ENCODE peak calls at places on chromosomes 12 and 14, in six cellular contexts. P is heart right ventricle, N is GM12865, E is brain microvascular endothelial cell, O is right lobe of liver, Q is GM20000. W is an unnamed sample.

GRCh38 chr12:77133566-77133965 is 68.2 kb upstream of the E2F7 start:
- DNase-seq in P (peak), N (peak), E (peak), O (no peak), Q (peak), W (no peak)

GRCh38 chr14:91303091-91303923 is 58.8 kb upstream of the GPR68 start:
- DNase-seq in P (peak), N (peak), E (no peak), O (no peak), Q (peak), W (no peak)

GRCh38 chr14:59278111-59278510 is 89.6 kb downstream of the DAAM1 start:
- DNase-seq in P (no peak), N (no peak), E (peak), O (no peak), Q (no peak), W (no peak)

GRCh38 chr14:101595887-101596721 is 34.8 kb downstream of the DIO3 start:
- DNase-seq in P (no peak), N (peak), E (no peak), O (no peak), Q (no peak), W (no peak)

GRCh38 chr14:92135269-92135668 is 13.5 kb downstream of the CPSF2 start:
- DNase-seq in P (no peak), N (peak), E (no peak), O (no peak), Q (no peak), W (no peak)

GRCh38 chr14:61561657-61562276 is 133.5 kb upstream of the HIF1A start:
- DNase-seq in P (peak), N (no peak), E (peak), O (peak), Q (no peak), W (peak)

GRCh38 chr14:45698462-45699134 is 445.6 kb upstream of the MIS18BP1 start:
- DNase-seq in P (peak), N (no peak), E (no peak), O (no peak), Q (no peak), W (peak)

GRCh38 chr12:121989266-121989950 is 32.3 kb upstream of the BCL7A start:
- DNase-seq in P (no peak), N (no peak), E (no peak), O (no peak), Q (no peak), W (no peak)

GRCh38 chr14:90576581-90576980 is 179.8 kb downstream of the CALM1 start:
- DNase-seq in P (no peak), N (no peak), E (no peak), O (no peak), Q (no peak), W (no peak)

GRCh38 chr14:52363969-52364368 is 49.9 kb downstream of the PTGER2 start:
- DNase-seq in P (no peak), N (no peak), E (no peak), O (no peak), Q (no peak), W (no peak)

GRCh38 chr12:131774576-131774975 is 53.6 kb upstream of the MMP17 start:
- DNase-seq in P (no peak), N (no peak), E (no peak), O (no peak), Q (no peak), W (no peak)

GRCh38 chr14:22819191-22819988 is 4.2 kb upstream of the SLC7A7 start:
- DNase-seq in P (peak), N (peak), E (peak), O (peak), Q (peak), W (peak)

GRCh38 chr14:20679907-20680306 is 4.5 kb upstream of the RNASE4 start:
- DNase-seq in P (no peak), N (peak), E (peak), O (no peak), Q (no peak), W (peak)

GRCh38 chr12:103705927-103706326 is 118.9 kb downstream of the STAB2 start:
- DNase-seq in P (no peak), N (no peak), E (no peak), O (no peak), Q (no peak), W (no peak)

GRCh38 chr12:108821407-108822397 is 35.7 kb downstream of the SSH1 start:
- DNase-seq in P (no peak), N (peak), E (peak), O (no peak), Q (peak), W (peak)

GRCh38 chr12:112425582-112426382 is 7.0 kb downstream of the PTPN11 start:
- DNase-seq in P (no peak), N (no peak), E (no peak), O (no peak), Q (no peak), W (no peak)

GRCh38 chr12:58588771-58589170 is 331.5 kb downstream of the LRIG3 start:
- DNase-seq in P (no peak), N (no peak), E (no peak), O (no peak), Q (no peak), W (no peak)

GRCh38 chr14:69153848-69154208 is 909 bp upstream of the DCAF5 start:
- DNase-seq in P (peak), N (peak), E (no peak), O (no peak), Q (peak), W (peak)

GRCh38 chr14:58772061-58772604 is 134.4 kb downstream of the DACT1 start:
- DNase-seq in P (no peak), N (no peak), E (no peak), O (no peak), Q (no peak), W (no peak)

GRCh38 chr14:67567654-67568053 is 32.4 kb downstream of the PIGH start:
- DNase-seq in P (no peak), N (no peak), E (no peak), O (no peak), Q (no peak), W (peak)

GRCh38 chr14:70827366-70828151 is 18.2 kb upstream of the MAP3K9 start:
- DNase-seq in P (no peak), N (no peak), E (no peak), O (peak), Q (no peak), W (no peak)

GRCh38 chr12:121809712-121810116 is 5.9 kb downstream of the SETD1B start:
- DNase-seq in P (no peak), N (no peak), E (no peak), O (peak), Q (no peak), W (no peak)

GRCh38 chr14:62280366-62280765 is 518.1 kb downstream of the SNAPC1 start:
- DNase-seq in P (no peak), N (no peak), E (no peak), O (no peak), Q (no peak), W (no peak)

GRCh38 chr12:32107376-32108267 is 975 bp downstream of the BICD1 start:
- DNase-seq in P (no peak), N (peak), E (peak), O (no peak), Q (peak), W (peak)

GRCh38 chr14:75523771-75524171 is 1.5 kb downstream of the BATF start:
- DNase-seq in P (no peak), N (peak), E (no peak), O (no peak), Q (no peak), W (no peak)

GRCh38 chr12:111349748-111350520 is 19.0 kb downstream of the PHETA1 start:
- DNase-seq in P (no peak), N (no peak), E (no peak), O (no peak), Q (no peak), W (no peak)

GRCh38 chr12:52590021-52590420 is 11.2 kb downstream of the KRT72 start:
- DNase-seq in P (no peak), N (no peak), E (no peak), O (no peak), Q (no peak), W (no peak)

GRCh38 chr12:52587563-52587962 is 13.7 kb downstream of the KRT72 start:
- DNase-seq in P (no peak), N (no peak), E (no peak), O (no peak), Q (no peak), W (no peak)

GRCh38 chr12:52585951-52586350 is 12.3 kb upstream of the KRT74 start:
- DNase-seq in P (no peak), N (no peak), E (no peak), O (no peak), Q (no peak), W (no peak)

GRCh38 chr12:52591521-52591920 is 9.7 kb downstream of the KRT72 start:
- DNase-seq in P (no peak), N (no peak), E (no peak), O (no peak), Q (no peak), W (no peak)
- TF ChIP-seq CTCF in P (no peak), N (no peak), E (no peak), O (no peak), Q (no peak), W (no peak)

DNA sequence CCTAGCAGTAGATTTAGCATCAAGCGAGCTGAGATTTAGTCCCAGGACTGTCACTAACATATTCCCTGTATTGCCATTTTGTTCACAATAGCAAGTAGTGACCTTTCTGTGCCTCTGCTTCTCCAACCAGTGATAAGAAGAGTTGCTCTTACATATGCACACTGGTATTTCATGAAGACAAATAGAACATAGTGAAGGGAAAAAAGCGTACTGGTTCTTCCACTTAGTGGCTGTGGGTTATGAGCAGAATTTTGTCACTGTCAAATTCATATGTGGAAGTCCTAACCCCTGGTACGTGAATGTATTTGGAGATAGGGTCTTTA is 12.3 kb upstream of the PPFIBP1 start:
- DNase-seq in P (no peak), N (no peak), E (no peak), O (no peak), Q (no peak), W (no peak)
- TF ChIP-seq CTCF in P (no peak), N (no peak), E (no peak), O (no peak), Q (no peak), W (no peak)

GRCh38 chr12:125968413-125968812 is 903.2 kb downstream of the AACS start:
- DNase-seq in P (no peak), N (no peak), E (no peak), O (no peak), Q (no peak), W (no peak)
- TF ChIP-seq CTCF in P (no peak), N (no peak), E (no peak), O (no peak), Q (no peak), W (no peak)

GRCh38 chr12:94261119-94261518 is 112.7 kb downstream of the PLXNC1 start:
- DNase-seq in P (no peak), N (no peak), E (no peak), O (no peak), Q (no peak), W (no peak)
- TF ChIP-seq CTCF in P (no peak), N (no peak), E (no peak), O (no peak), Q (no peak), W (no peak)

GRCh38 chr14:100470523-100470897 is 116.7 kb downstream of the BEGAIN start:
- DNase-seq in P (no peak), N (no peak), E (no peak), O (no peak), Q (no peak), W (no peak)
- TF ChIP-seq CTCF in P (no peak), N (no peak), E (peak), O (no peak), Q (no peak), W (no peak)